ENCODE peak calls at places on chromosomes 5 and 9, in eight cellular contexts. M is RPMI7951; P is ELR; H is colonic mucosa; N is activated CD8-positive, alpha-beta T cell treated with anti-CD3 and anti-CD28 coated beads for 36 hours; E is activated CD4-positive, alpha-beta memory T cell treated with anti-CD3 and anti-CD28 coated beads, Interleukin-2, amount 10 ng/mL, durations not matched to agents 7 days and 5 days; A is activated T-helper 1 cell treated with Interleukin-2 at 50 U/mL for 16 hours; B is globus pallidus. U is an unnamed sample.

GRCh38 chr9:115109486-115109885 is 8.5 kb downstream of the TNC start:
- DNase-seq in M (peak), P (peak), H (no peak), N (no peak), E (no peak), A (no peak), B (no peak), U (no peak)

GRCh38 chr5:168088415-168089165 is 202.9 kb upstream of the WWC1 start:
- DNase-seq in M (no peak), P (no peak), H (no peak), N (no peak), E (no peak), A (no peak), B (no peak), U (no peak)

GRCh38 chr5:143078321-143078720 is 308.1 kb downstream of the ARHGAP26 start:
- DNase-seq in M (no peak), P (no peak), H (no peak), N (no peak), E (no peak), A (no peak), B (no peak), U (no peak)

GRCh38 chr9:124180557-124180956 is 77.2 kb upstream of the NEK6 start:
- DNase-seq in M (peak), P (peak), H (no peak), N (no peak), E (no peak), A (no peak), B (no peak), U (no peak)

GRCh38 chr5:94467560-94468504 is 150.6 kb downstream of the KIAA0825 start:
- DNase-seq in M (no peak), P (no peak), H (no peak), N (no peak), E (no peak), A (no peak), B (no peak), U (no peak)

GRCh38 chr5:112109331-112109993 is 309.6 kb downstream of the EPB41L4A start:
- DNase-seq in M (peak), P (no peak), H (peak), N (no peak), E (no peak), A (no peak), B (no peak), U (no peak)

GRCh38 chr5:75342836-75343235 is 5.8 kb downstream of the HMGCR start:
- DNase-seq in M (no peak), P (peak), H (no peak), N (no peak), E (no peak), A (no peak), B (no peak), U (no peak)

GRCh38 chr5:172572440-172572839 is 68.6 kb upstream of the NEURL1B start:
- DNase-seq in M (no peak), P (no peak), H (no peak), N (no peak), E (no peak), A (no peak), B (no peak), U (no peak)

GRCh38 chr9:131274674-131275331 is 1.5 kb downstream of the FAM78A start:
- DNase-seq in M (no peak), P (no peak), H (no peak), N (peak), E (peak), A (no peak), B (no peak), U (no peak)

GRCh38 chr9:71612889-71613288 is 155.4 kb downstream of the CEMIP2 start:
- DNase-seq in M (no peak), P (no peak), H (no peak), N (no peak), E (no peak), A (no peak), B (no peak), U (no peak)

GRCh38 chr9:121744002-121744686 is 92.7 kb downstream of the DAB2IP start:
- DNase-seq in M (peak), P (peak), H (peak), N (peak), E (peak), A (no peak), B (peak), U (peak)

GRCh38 chr9:120692901-120693573 is 21.2 kb downstream of the MEGF9 start:
- DNase-seq in M (no peak), P (peak), H (no peak), N (no peak), E (no peak), A (no peak), B (no peak), U (no peak)

GRCh38 chr5:146751054-146751453 is 127.5 kb downstream of the PPP2R2B start:
- DNase-seq in M (no peak), P (no peak), H (no peak), N (no peak), E (no peak), A (no peak), B (no peak), U (no peak)

GRCh38 chr9:70641031-70641430 is 226.6 kb upstream of the KLF9 start:
- DNase-seq in M (no peak), P (no peak), H (no peak), N (no peak), E (no peak), A (no peak), B (no peak), U (no peak)

GRCh38 chr9:113682297-113682771 is 193.8 kb upstream of the ZNF618 start:
- DNase-seq in M (peak), P (peak), H (peak), N (peak), E (peak), A (no peak), B (peak), U (peak)

GRCh38 chr9:83238871-83239624 is 176.1 kb upstream of the RASEF start:
- DNase-seq in M (no peak), P (no peak), H (peak), N (no peak), E (no peak), A (no peak), B (no peak), U (peak)

GRCh38 chr9:109313351-109313750 is 7.5 kb downstream of the EPB41L4B start:
- DNase-seq in M (no peak), P (no peak), H (peak), N (no peak), E (no peak), A (no peak), B (no peak), U (no peak)

GRCh38 chr9:124849801-124850200 is 3.5 kb upstream of the WDR38 start:
- DNase-seq in M (peak), P (no peak), H (no peak), N (no peak), E (no peak), A (no peak), B (no peak), U (no peak)

GRCh38 chr9:128421474-128422010 is 885 bp downstream of the CERCAM start:
- DNase-seq in M (peak), P (peak), H (no peak), N (peak), E (no peak), A (no peak), B (no peak), U (peak)

GRCh38 chr9:6899274-6899673 is 141.5 kb downstream of the KDM4C start:
- DNase-seq in M (no peak), P (no peak), H (no peak), N (peak), E (no peak), A (no peak), B (no peak), U (no peak)

GRCh38 chr9:81237565-81238231 is 451.6 kb downstream of the TLE1 start:
- DNase-seq in M (no peak), P (no peak), H (no peak), N (no peak), E (no peak), A (no peak), B (no peak), U (no peak)

GRCh38 chr9:72665421-72665820 is 144.0 kb downstream of the TMC1 start:
- DNase-seq in M (no peak), P (peak), H (no peak), N (no peak), E (no peak), A (no peak), B (no peak), U (no peak)

GRCh38 chr5:143196601-143197259 is 206.8 kb downstream of the NR3C1 start:
- DNase-seq in M (peak), P (peak), H (no peak), N (no peak), E (no peak), A (no peak), B (no peak), U (no peak)

GRCh38 chr5:119275873-119276214 is 80.0 kb upstream of the TNFAIP8 start:
- DNase-seq in M (no peak), P (no peak), H (no peak), N (peak), E (no peak), A (no peak), B (no peak), U (no peak)

GRCh38 chr5:132476853-132477729 is 13.5 kb downstream of the IRF1 start:
- DNase-seq in M (no peak), P (no peak), H (no peak), N (peak), E (no peak), A (no peak), B (no peak), U (no peak)